ENCODE peak calls at places on chromosomes 4 and X, in ten cellular contexts. One of them, this sample, is unnamed.

GRCh38 chrX:1416327-1416784 is 24.4 kb upstream of the SLC25A6 start:
- DNase-seq in AG08395: no peak
- DNase-seq in NCI-H748 treated with DMSO at 0.1 percent for 48 hours: no peak
- DNase-seq in neural progenitor cell: no peak
- DNase-seq in T-cell: no peak
- DNase-seq in fibroblast of pulmonary artery: no peak
- DNase-seq in MCF 10A: no peak
- DNase-seq in left colon: no peak
- DNase-seq in epithelial cell of esophagus: no peak
- DNase-seq in GM23248: no peak
- DNase-seq in this sample: no peak

GRCh38 chr4:163611784-163612445 is 117.4 kb downstream of the TMA16 start:
- DNase-seq in NCI-H748 treated with DMSO at 0.1 percent for 48 hours: no peak
- DNase-seq in MCF 10A: no peak
- DNase-seq in epithelial cell of esophagus: no peak
- DNase-seq in fibroblast of pulmonary artery: no peak
- DNase-seq in AG08395: no peak
- DNase-seq in GM23248: no peak
- DNase-seq in left colon: no peak
- DNase-seq in T-cell: no peak
- DNase-seq in neural progenitor cell: no peak
- DNase-seq in this sample: no peak

GRCh38 chr4:98516042-98516440 is 142.4 kb downstream of the TSPAN5 start:
- DNase-seq in MCF 10A: peak
- DNase-seq in NCI-H748 treated with DMSO at 0.1 percent for 48 hours: no peak
- DNase-seq in neural progenitor cell: no peak
- DNase-seq in epithelial cell of esophagus: peak
- DNase-seq in T-cell: no peak
- DNase-seq in left colon: no peak
- DNase-seq in fibroblast of pulmonary artery: peak
- DNase-seq in AG08395: peak
- DNase-seq in GM23248: peak
- DNase-seq in this sample: no peak

GRCh38 chr4:2806392-2807355 is 13.8 kb downstream of the SH3BP2 start:
- DNase-seq in neural progenitor cell: no peak
- DNase-seq in fibroblast of pulmonary artery: peak
- DNase-seq in NCI-H748 treated with DMSO at 0.1 percent for 48 hours: no peak
- DNase-seq in T-cell: no peak
- DNase-seq in AG08395: peak
- DNase-seq in left colon: peak
- DNase-seq in GM23248: peak
- DNase-seq in MCF 10A: no peak
- DNase-seq in epithelial cell of esophagus: no peak
- DNase-seq in this sample: peak

GRCh38 chr4:39179681-39180080 is 2.6 kb upstream of the WDR19 start:
- DNase-seq in MCF 10A: no peak
- DNase-seq in AG08395: no peak
- DNase-seq in GM23248: no peak
- DNase-seq in epithelial cell of esophagus: no peak
- DNase-seq in neural progenitor cell: no peak
- DNase-seq in left colon: no peak
- DNase-seq in NCI-H748 treated with DMSO at 0.1 percent for 48 hours: no peak
- DNase-seq in fibroblast of pulmonary artery: no peak
- DNase-seq in T-cell: no peak
- DNase-seq in this sample: no peak

GRCh38 chrX:21738145-21738949 is 19.6 kb downstream of the SMPX start:
- DNase-seq in fibroblast of pulmonary artery: no peak
- DNase-seq in neural progenitor cell: peak
- DNase-seq in left colon: no peak
- DNase-seq in T-cell: no peak
- DNase-seq in NCI-H748 treated with DMSO at 0.1 percent for 48 hours: peak
- DNase-seq in GM23248: no peak
- DNase-seq in epithelial cell of esophagus: peak
- DNase-seq in MCF 10A: no peak
- DNase-seq in AG08395: no peak
- DNase-seq in this sample: no peak

GRCh38 chr4:155604718-155605601 is 61.7 kb upstream of the GUCY1A1 start:
- DNase-seq in neural progenitor cell: no peak
- DNase-seq in AG08395: peak
- DNase-seq in epithelial cell of esophagus: peak
- DNase-seq in GM23248: peak
- DNase-seq in MCF 10A: peak
- DNase-seq in NCI-H748 treated with DMSO at 0.1 percent for 48 hours: no peak
- DNase-seq in left colon: no peak
- DNase-seq in T-cell: no peak
- DNase-seq in fibroblast of pulmonary artery: peak
- DNase-seq in this sample: no peak

GRCh38 chr4:13455411-13455810 is 28.7 kb downstream of the RAB28 start:
- DNase-seq in neural progenitor cell: no peak
- DNase-seq in left colon: no peak
- DNase-seq in GM23248: peak
- DNase-seq in T-cell: no peak
- DNase-seq in epithelial cell of esophagus: no peak
- DNase-seq in MCF 10A: no peak
- DNase-seq in NCI-H748 treated with DMSO at 0.1 percent for 48 hours: no peak
- DNase-seq in AG08395: no peak
- DNase-seq in fibroblast of pulmonary artery: peak
- DNase-seq in this sample: no peak

GRCh38 chr4:74473155-74473811 is 28.3 kb downstream of the AREG start:
- DNase-seq in left colon: no peak
- DNase-seq in epithelial cell of esophagus: peak
- DNase-seq in MCF 10A: peak
- DNase-seq in fibroblast of pulmonary artery: peak
- DNase-seq in neural progenitor cell: no peak
- DNase-seq in T-cell: no peak
- DNase-seq in NCI-H748 treated with DMSO at 0.1 percent for 48 hours: no peak
- DNase-seq in AG08395: peak
- DNase-seq in GM23248: peak
- DNase-seq in this sample: no peak

GRCh38 chr4:54575919-54576318 is 81.8 kb upstream of the KIT start:
- DNase-seq in left colon: no peak
- DNase-seq in neural progenitor cell: no peak
- DNase-seq in AG08395: no peak
- DNase-seq in MCF 10A: no peak
- DNase-seq in NCI-H748 treated with DMSO at 0.1 percent for 48 hours: no peak
- DNase-seq in epithelial cell of esophagus: peak
- DNase-seq in fibroblast of pulmonary artery: no peak
- DNase-seq in T-cell: no peak
- DNase-seq in GM23248: no peak
- DNase-seq in this sample: no peak

GRCh38 chrX:30572678-30573077 is 4.9 kb downstream of the TASL start:
- DNase-seq in fibroblast of pulmonary artery: no peak
- DNase-seq in NCI-H748 treated with DMSO at 0.1 percent for 48 hours: no peak
- DNase-seq in AG08395: no peak
- DNase-seq in GM23248: no peak
- DNase-seq in T-cell: no peak
- DNase-seq in neural progenitor cell: no peak
- DNase-seq in left colon: no peak
- DNase-seq in MCF 10A: no peak
- DNase-seq in epithelial cell of esophagus: no peak
- DNase-seq in this sample: no peak

GRCh38 chrX:41875142-41875541 is 48.2 kb downstream of the CASK start:
- DNase-seq in T-cell: no peak
- DNase-seq in NCI-H748 treated with DMSO at 0.1 percent for 48 hours: no peak
- DNase-seq in epithelial cell of esophagus: no peak
- DNase-seq in fibroblast of pulmonary artery: peak
- DNase-seq in neural progenitor cell: no peak
- DNase-seq in AG08395: no peak
- DNase-seq in GM23248: peak
- DNase-seq in MCF 10A: no peak
- DNase-seq in left colon: no peak
- DNase-seq in this sample: no peak

GRCh38 chr4:137980641-137981040 is 261.5 kb downstream of the SLC7A11 start:
- DNase-seq in left colon: no peak
- DNase-seq in GM23248: no peak
- DNase-seq in MCF 10A: no peak
- DNase-seq in epithelial cell of esophagus: no peak
- DNase-seq in NCI-H748 treated with DMSO at 0.1 percent for 48 hours: no peak
- DNase-seq in T-cell: no peak
- DNase-seq in neural progenitor cell: no peak
- DNase-seq in fibroblast of pulmonary artery: no peak
- DNase-seq in AG08395: no peak
- DNase-seq in this sample: no peak